ENCODE peak calls at places on chromosomes 16 and 17, in seven cellular contexts. H is heart left ventricle, C is body of pancreas, M is uterus, S is adrenal gland, Q is H1, R is testis. Z is an unnamed sample. For H3K4me1, the result is how much of the 10 kb centered on the place peaks cover.

GRCh38 chr17:13520899-13521572 is 80.7 kb downstream of the HS3ST3A1 start:
- DNase-seq in H (no peak), C (no peak), M (no peak), S (no peak), Q (no peak), R (no peak), Z (no peak)

GRCh38 chr16:2708955-2709587 is 11.0 kb downstream of the PRSS27 start:
- DNase-seq in H (no peak), C (no peak), M (no peak), S (no peak), Q (no peak), R (no peak), Z (peak)

GRCh38 chr17:28131592-28131991 is 89.1 kb downstream of the NLK start:
- DNase-seq in H (no peak), C (no peak), M (no peak), S (no peak), Q (no peak), R (no peak), Z (no peak)

GRCh38 chr17:4945176-4945943 is 3.0 kb downstream of the PFN1 start:
- DNase-seq in H (peak), C (peak), M (peak), S (peak), Q (no peak), R (peak), Z (peak)

GRCh38 chr17:59361386-59361785 is 29.9 kb downstream of the YPEL2 start:
- DNase-seq in H (no peak), C (no peak), M (no peak), S (peak), Q (no peak), R (no peak), Z (no peak)

GRCh38 chr17:59669411-59669810 is 37.8 kb downstream of the PTRH2 start:
- DNase-seq in H (no peak), C (no peak), M (no peak), S (no peak), Q (no peak), R (no peak), Z (no peak)

GRCh38 chr16:81427245-81427644 is 17.4 kb upstream of the CMIP start:
- DNase-seq in H (no peak), C (no peak), M (no peak), S (no peak), Q (no peak), R (no peak), Z (no peak)

GRCh38 chr17:63295288-63295687 is 150.8 kb downstream of the CYB561 start:
- DNase-seq in H (no peak), C (no peak), M (no peak), S (no peak), Q (no peak), R (no peak), Z (no peak)

GRCh38 chr17:15133826-15134225 is 131.3 kb downstream of the PMP22 start:
- DNase-seq in H (no peak), C (no peak), M (no peak), S (no peak), Q (no peak), R (no peak), Z (no peak)

GRCh38 chr16:3764409-3764808 is 47.1 kb upstream of the TRAP1 start:
- DNase-seq in H (no peak), C (no peak), M (no peak), S (no peak), Q (no peak), R (peak), Z (no peak)

GRCh38 chr17:50493744-50494143 is 14.5 kb upstream of the MYCBPAP start:
- DNase-seq in H (no peak), C (no peak), M (no peak), S (no peak), Q (no peak), R (no peak), Z (no peak)

GRCh38 chr16:67342616-67343015 is 16.0 kb downstream of the LRRC36 start:
- DNase-seq in H (no peak), C (no peak), M (no peak), S (no peak), Q (no peak), R (no peak), Z (no peak)

GRCh38 chr17:17304521-17304985 is 1.4 kb downstream of the NT5M start:
- DNase-seq in H (no peak), C (no peak), M (no peak), S (no peak), Q (no peak), R (no peak), Z (no peak)

GRCh38 chr16:27326738-27327585 is 13.2 kb downstream of the IL4R start:
- DNase-seq in H (peak), C (peak), M (peak), S (peak), Q (peak), R (peak), Z (peak)

GRCh38 chr16:88411951-88412576 is 29.3 kb downstream of the ZNF469 start:
- DNase-seq in H (no peak), C (no peak), M (no peak), S (no peak), Q (no peak), R (no peak), Z (no peak)

GRCh38 chr16:3980311-3981111 is 100.0 kb upstream of the CREBBP start:
- DNase-seq in H (no peak), C (no peak), M (peak), S (no peak), Q (no peak), R (peak), Z (no peak)

GRCh38 chr17:17305282-17305801 is 2.2 kb downstream of the NT5M start:
- DNase-seq in H (no peak), C (no peak), M (no peak), S (no peak), Q (no peak), R (peak), Z (peak)

GRCh38 chr17:55433629-55434422 is 12.2 kb upstream of the MMD start:
- DNase-seq in H (no peak), C (peak), M (no peak), S (no peak), Q (no peak), R (no peak), Z (no peak)

GRCh38 chr17:75816693-75817092 is 27.5 kb downstream of the UNC13D start:
- DNase-seq in H (no peak), C (no peak), M (no peak), S (no peak), Q (no peak), R (no peak), Z (no peak)

GRCh38 chr17:60601443-60602384 is 1.7 kb downstream of the PPM1D start:
- DNase-seq in H (no peak), C (peak), M (peak), S (peak), Q (no peak), R (peak), Z (no peak)

GRCh38 chr16:74275031-74275636 is 21.5 kb upstream of the PSMD7 start:
- DNase-seq in H (no peak), C (no peak), M (no peak), S (no peak), Q (no peak), R (no peak), Z (no peak)

GRCh38 chr16:15672514-15673167 is 22.6 kb downstream of the NDE1 start:
- DNase-seq in H (peak), C (peak), M (peak), S (peak), Q (no peak), R (peak), Z (peak)

GRCh38 chr16:87702325-87702811 is 63.4 kb downstream of the KLHDC4 start:
- DNase-seq in H (no peak), C (no peak), M (no peak), S (no peak), Q (no peak), R (peak), Z (peak)

GRCh38 chr17:72448019-72448418 is 327.2 kb downstream of the SOX9 start:
- DNase-seq in H (no peak), C (no peak), M (no peak), S (no peak), Q (no peak), R (no peak), Z (no peak)

GRCh38 chr17:39929657-39930407 is 2.3 kb downstream of the LRRC3C start:
- DNase-seq in H (no peak), C (no peak), M (no peak), S (no peak), Q (no peak), R (no peak), Z (no peak)

GRCh38 chr16:57801098-57801855 is 1.0 kb downstream of the KIFC3 start:
- DNase-seq in H (peak), C (no peak), M (no peak), S (peak), Q (no peak), R (no peak), Z (no peak)

GRCh38 chr17:4599505-4600281 is 15.4 kb downstream of the SMTNL2 start:
- DNase-seq in H (peak), C (no peak), M (peak), S (peak), Q (peak), R (peak), Z (no peak)

GRCh38 chr17:4409659-4410058 is 24.1 kb upstream of the SPNS3 start:
- DNase-seq in H (no peak), C (no peak), M (no peak), S (no peak), Q (no peak), R (no peak), Z (no peak)

GRCh38 chr16:4746991-4747574 is 12.7 kb downstream of the DNAAF8 start:
- DNase-seq in H (no peak), C (no peak), M (peak), S (no peak), Q (no peak), R (peak), Z (no peak)

GRCh38 chr16:3131755-3132377 is 3.0 kb upstream of the ZNF213 start:
- DNase-seq in H (no peak), C (peak), M (no peak), S (no peak), Q (no peak), R (peak), Z (no peak)

GRCh38 chr17:32769846-32770245 is 107.1 kb downstream of the MYO1D start:
- DNase-seq in H (no peak), C (no peak), M (no peak), S (no peak), Q (no peak), R (no peak), Z (no peak)

GRCh38 chr16:28531777-28532744 is 6.7 kb downstream of the NUPR1 start:
- DNase-seq in H (peak), C (peak), M (peak), S (peak), Q (no peak), R (peak), Z (no peak)

GRCh38 chr17:56937688-56938087 is 23.2 kb downstream of the COIL start:
- DNase-seq in H (no peak), C (no peak), M (no peak), S (no peak), Q (no peak), R (no peak), Z (no peak)

GRCh38 chr17:64354824-64355535 is 35.7 kb downstream of the PECAM1 start:
- DNase-seq in H (no peak), C (no peak), M (no peak), S (no peak), Q (no peak), R (no peak), Z (no peak)

GRCh38 chr17:27489045-27489715 is 32.9 kb downstream of the KSR1 start:
- DNase-seq in H (peak), C (peak), M (peak), S (peak), Q (no peak), R (peak), Z (peak)

GRCh38 chr16:56608876-56609462 is 585 bp downstream of the MT2A start:
- DNase-seq in H (no peak), C (no peak), M (no peak), S (peak), Q (no peak), R (no peak), Z (no peak)

GRCh38 chr17:67082110-67082509 is 37.8 kb downstream of the CACNG1 start:
- DNase-seq in H (no peak), C (no peak), M (no peak), S (no peak), Q (no peak), R (no peak), Z (no peak)

GRCh38 chr17:27276653-27277156 is 17.2 kb upstream of the WSB1 start:
- DNase-seq in H (no peak), C (no peak), M (no peak), S (no peak), Q (peak), R (no peak), Z (no peak)

GRCh38 chr17:80270836-80271235 is 10.2 kb downstream of the RNF213 start:
- DNase-seq in H (no peak), C (no peak), M (no peak), S (no peak), Q (peak), R (peak), Z (no peak)
- TF ChIP-seq POLR2A in H (no peak), C (no peak), M (no peak), S (no peak), Q (no peak), R (no peak), Z (no peak)

DNA sequence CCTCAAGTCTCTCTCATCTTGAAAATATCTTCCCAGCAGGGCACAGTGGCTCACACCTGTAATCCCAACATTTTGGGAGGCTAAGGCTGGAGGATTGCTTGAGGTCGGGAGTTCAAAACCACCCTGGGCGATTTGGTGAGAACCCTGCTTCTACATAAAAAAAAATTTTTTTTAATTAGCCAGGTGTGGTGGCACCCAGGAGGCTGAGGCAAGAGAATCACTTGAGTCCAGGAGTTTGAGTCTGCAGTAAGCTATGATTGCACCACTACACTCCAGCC is 13.0 kb upstream of the EEF2K start:
- DNase-seq in H (no peak), C (no peak), M (no peak), S (no peak), Q (no peak), R (no peak), Z (no peak)
- H3K27ac ChIP-seq in H (peak), C (peak), M (peak), S (no peak), Q (no peak), R (peak), Z (peak)

DNA sequence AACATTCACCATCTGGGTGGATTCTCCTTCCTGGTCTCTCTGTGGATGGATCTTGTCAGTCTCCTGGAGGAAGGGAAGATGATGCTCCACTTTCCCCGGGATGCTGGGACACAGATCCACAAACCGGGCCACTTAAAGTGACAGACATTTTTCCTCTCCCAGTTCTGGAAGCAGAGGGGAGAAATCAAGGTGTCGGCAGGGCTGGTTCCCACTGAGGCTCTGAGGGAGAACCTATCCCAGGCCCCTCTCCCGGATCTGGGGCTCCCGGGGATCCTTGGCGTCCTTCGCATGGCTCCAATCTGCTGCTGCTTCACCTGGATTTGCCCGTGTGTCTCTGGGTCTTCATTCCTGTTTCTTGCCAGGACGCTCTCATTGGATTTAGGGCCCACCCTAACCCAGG is 263.1 kb upstream of the TNRC6C start:
- DNase-seq in H (no peak), C (no peak), M (no peak), S (no peak), Q (no peak), R (no peak), Z (no peak)
- H3K4me1 ChIP-seq in H (under half), C (under half), M (under half), S (under half), Q (under half), R (under half), Z (under half)

GRCh38 chr17:8221663-8222379 is 11.4 kb upstream of the AURKB start:
- DNase-seq in H (peak), C (peak), M (peak), S (peak), Q (peak), R (peak), Z (peak)

GRCh38 chr17:8222630-8223355 is 12.4 kb upstream of the AURKB start:
- DNase-seq in H (peak), C (peak), M (peak), S (peak), Q (peak), R (peak), Z (peak)

GRCh38 chr17:8222380-8222629 is 11.9 kb upstream of the AURKB start:
- DNase-seq in H (no peak), C (no peak), M (no peak), S (no peak), Q (peak), R (no peak), Z (no peak)

GRCh38 chr17:8223356-8224063 is 13.1 kb upstream of the AURKB start:
- DNase-seq in H (peak), C (peak), M (peak), S (peak), Q (no peak), R (peak), Z (peak)

GRCh38 chr17:8220783-8221662 is 10.6 kb upstream of the AURKB start:
- DNase-seq in H (peak), C (peak), M (peak), S (peak), Q (peak), R (peak), Z (peak)
- TF ChIP-seq POLR2A in H (no peak), C (peak), M (peak), S (peak), Q (no peak), R (no peak), Z (no peak)